ENCODE peak calls at places on chromosome 4, in seven cellular contexts. One of them, this sample, is unnamed.

GRCh38 chr4:182531555-182532162 is 288.5 kb downstream of the TENM3 start:
- DNase-seq in stimulated activated naive CD4-positive, alpha-beta T cell: no peak
- DNase-seq in activated T-helper 9 cell treated with anti-CD3 and anti-CD28 coated beads, Interleukin-2, amount 50 U/mL, for 16 hours: no peak
- DNase-seq in Right ventricle myocardium superior: no peak
- DNase-seq in glutamatergic neuron: no peak
- DNase-seq in left cardiac atrium: no peak
- DNase-seq in thoracic aorta: no peak
- DNase-seq in this sample: no peak

GRCh38 chr4:153205757-153206156 is 1.5 kb downstream of the TRIM2 start:
- DNase-seq in stimulated activated naive CD4-positive, alpha-beta T cell: no peak
- DNase-seq in activated T-helper 9 cell treated with anti-CD3 and anti-CD28 coated beads, Interleukin-2, amount 50 U/mL, for 16 hours: peak
- DNase-seq in Right ventricle myocardium superior: no peak
- DNase-seq in glutamatergic neuron: no peak
- DNase-seq in left cardiac atrium: no peak
- DNase-seq in thoracic aorta: no peak
- DNase-seq in this sample: no peak

GRCh38 chr4:166980419-166980818 is 253.9 kb downstream of the SPOCK3 start:
- DNase-seq in stimulated activated naive CD4-positive, alpha-beta T cell: no peak
- DNase-seq in activated T-helper 9 cell treated with anti-CD3 and anti-CD28 coated beads, Interleukin-2, amount 50 U/mL, for 16 hours: no peak
- DNase-seq in Right ventricle myocardium superior: no peak
- DNase-seq in glutamatergic neuron: no peak
- DNase-seq in left cardiac atrium: no peak
- DNase-seq in thoracic aorta: no peak
- DNase-seq in this sample: peak

GRCh38 chr4:73872331-73873108 is 3.3 kb downstream of the CXCL1 start:
- DNase-seq in stimulated activated naive CD4-positive, alpha-beta T cell: no peak
- DNase-seq in activated T-helper 9 cell treated with anti-CD3 and anti-CD28 coated beads, Interleukin-2, amount 50 U/mL, for 16 hours: no peak
- DNase-seq in Right ventricle myocardium superior: no peak
- DNase-seq in glutamatergic neuron: no peak
- DNase-seq in left cardiac atrium: no peak
- DNase-seq in thoracic aorta: no peak
- DNase-seq in this sample: no peak

GRCh38 chr4:66017671-66018070 is 347.4 kb upstream of the EPHA5 start:
- DNase-seq in stimulated activated naive CD4-positive, alpha-beta T cell: no peak
- DNase-seq in activated T-helper 9 cell treated with anti-CD3 and anti-CD28 coated beads, Interleukin-2, amount 50 U/mL, for 16 hours: no peak
- DNase-seq in Right ventricle myocardium superior: no peak
- DNase-seq in glutamatergic neuron: no peak
- DNase-seq in left cardiac atrium: no peak
- DNase-seq in thoracic aorta: no peak
- DNase-seq in this sample: no peak

GRCh38 chr4:5050520-5050955 is 742 bp upstream of the STK32B start:
- DNase-seq in stimulated activated naive CD4-positive, alpha-beta T cell: no peak
- DNase-seq in activated T-helper 9 cell treated with anti-CD3 and anti-CD28 coated beads, Interleukin-2, amount 50 U/mL, for 16 hours: no peak
- DNase-seq in Right ventricle myocardium superior: peak
- DNase-seq in glutamatergic neuron: peak
- DNase-seq in left cardiac atrium: peak
- DNase-seq in thoracic aorta: no peak
- DNase-seq in this sample: peak

GRCh38 chr4:39043697-39044363 is 11.6 kb upstream of the TMEM156 start:
- DNase-seq in stimulated activated naive CD4-positive, alpha-beta T cell: no peak
- DNase-seq in activated T-helper 9 cell treated with anti-CD3 and anti-CD28 coated beads, Interleukin-2, amount 50 U/mL, for 16 hours: no peak
- DNase-seq in Right ventricle myocardium superior: no peak
- DNase-seq in glutamatergic neuron: no peak
- DNase-seq in left cardiac atrium: no peak
- DNase-seq in thoracic aorta: no peak
- DNase-seq in this sample: no peak

GRCh38 chr4:185508162-185508561 is 27.1 kb downstream of the PDLIM3 start:
- DNase-seq in stimulated activated naive CD4-positive, alpha-beta T cell: no peak
- DNase-seq in activated T-helper 9 cell treated with anti-CD3 and anti-CD28 coated beads, Interleukin-2, amount 50 U/mL, for 16 hours: no peak
- DNase-seq in Right ventricle myocardium superior: no peak
- DNase-seq in glutamatergic neuron: no peak
- DNase-seq in left cardiac atrium: no peak
- DNase-seq in thoracic aorta: no peak
- DNase-seq in this sample: no peak

GRCh38 chr4:91147067-91147466 is 1019.9 kb downstream of the CCSER1 start:
- DNase-seq in stimulated activated naive CD4-positive, alpha-beta T cell: no peak
- DNase-seq in activated T-helper 9 cell treated with anti-CD3 and anti-CD28 coated beads, Interleukin-2, amount 50 U/mL, for 16 hours: no peak
- DNase-seq in Right ventricle myocardium superior: no peak
- DNase-seq in glutamatergic neuron: no peak
- DNase-seq in left cardiac atrium: no peak
- DNase-seq in thoracic aorta: no peak
- DNase-seq in this sample: no peak

GRCh38 chr4:75605928-75606327 is 24.4 kb downstream of the CDKL2 start:
- DNase-seq in stimulated activated naive CD4-positive, alpha-beta T cell: no peak
- DNase-seq in activated T-helper 9 cell treated with anti-CD3 and anti-CD28 coated beads, Interleukin-2, amount 50 U/mL, for 16 hours: no peak
- DNase-seq in Right ventricle myocardium superior: no peak
- DNase-seq in glutamatergic neuron: no peak
- DNase-seq in left cardiac atrium: no peak
- DNase-seq in thoracic aorta: no peak
- DNase-seq in this sample: no peak

GRCh38 chr4:7911044-7911578 is 28.6 kb downstream of the AFAP1 start:
- DNase-seq in stimulated activated naive CD4-positive, alpha-beta T cell: no peak
- DNase-seq in activated T-helper 9 cell treated with anti-CD3 and anti-CD28 coated beads, Interleukin-2, amount 50 U/mL, for 16 hours: no peak
- DNase-seq in Right ventricle myocardium superior: peak
- DNase-seq in glutamatergic neuron: peak
- DNase-seq in left cardiac atrium: peak
- DNase-seq in thoracic aorta: peak
- DNase-seq in this sample: peak

GRCh38 chr4:187424636-187425035 is 570.9 kb upstream of the ZFP42 start:
- DNase-seq in stimulated activated naive CD4-positive, alpha-beta T cell: no peak
- DNase-seq in activated T-helper 9 cell treated with anti-CD3 and anti-CD28 coated beads, Interleukin-2, amount 50 U/mL, for 16 hours: no peak
- DNase-seq in Right ventricle myocardium superior: no peak
- DNase-seq in glutamatergic neuron: no peak
- DNase-seq in left cardiac atrium: no peak
- DNase-seq in thoracic aorta: no peak
- DNase-seq in this sample: no peak

GRCh38 chr4:141246683-141247429 is 26.2 kb downstream of the ZNF330 start:
- DNase-seq in stimulated activated naive CD4-positive, alpha-beta T cell: no peak
- DNase-seq in activated T-helper 9 cell treated with anti-CD3 and anti-CD28 coated beads, Interleukin-2, amount 50 U/mL, for 16 hours: no peak
- DNase-seq in Right ventricle myocardium superior: no peak
- DNase-seq in glutamatergic neuron: no peak
- DNase-seq in left cardiac atrium: no peak
- DNase-seq in thoracic aorta: no peak
- DNase-seq in this sample: no peak

GRCh38 chr4:8855781-8856245 is 15.8 kb downstream of the HMX1 start:
- DNase-seq in stimulated activated naive CD4-positive, alpha-beta T cell: no peak
- DNase-seq in activated T-helper 9 cell treated with anti-CD3 and anti-CD28 coated beads, Interleukin-2, amount 50 U/mL, for 16 hours: no peak
- DNase-seq in Right ventricle myocardium superior: peak
- DNase-seq in glutamatergic neuron: peak
- DNase-seq in left cardiac atrium: no peak
- DNase-seq in thoracic aorta: no peak
- DNase-seq in this sample: no peak

GRCh38 chr4:8581094-8581861 is 1.1 kb downstream of the GPR78 start:
- DNase-seq in stimulated activated naive CD4-positive, alpha-beta T cell: no peak
- DNase-seq in activated T-helper 9 cell treated with anti-CD3 and anti-CD28 coated beads, Interleukin-2, amount 50 U/mL, for 16 hours: no peak
- DNase-seq in Right ventricle myocardium superior: no peak
- DNase-seq in glutamatergic neuron: no peak
- DNase-seq in left cardiac atrium: no peak
- DNase-seq in thoracic aorta: no peak
- DNase-seq in this sample: no peak

GRCh38 chr4:7414736-7415510 is 19.8 kb downstream of the PSAPL1 start:
- DNase-seq in stimulated activated naive CD4-positive, alpha-beta T cell: no peak
- DNase-seq in activated T-helper 9 cell treated with anti-CD3 and anti-CD28 coated beads, Interleukin-2, amount 50 U/mL, for 16 hours: no peak
- DNase-seq in Right ventricle myocardium superior: no peak
- DNase-seq in glutamatergic neuron: no peak
- DNase-seq in left cardiac atrium: no peak
- DNase-seq in thoracic aorta: no peak
- DNase-seq in this sample: no peak

GRCh38 chr4:182447938-182448280 is 204.7 kb downstream of the TENM3 start:
- DNase-seq in stimulated activated naive CD4-positive, alpha-beta T cell: no peak
- DNase-seq in activated T-helper 9 cell treated with anti-CD3 and anti-CD28 coated beads, Interleukin-2, amount 50 U/mL, for 16 hours: no peak
- DNase-seq in Right ventricle myocardium superior: no peak
- DNase-seq in glutamatergic neuron: peak
- DNase-seq in left cardiac atrium: no peak
- DNase-seq in thoracic aorta: no peak
- DNase-seq in this sample: no peak